ENCODE peak calls at places on chromosome 21, in seven cellular contexts. One of them, this sample, is unnamed.

GRCh38 chr21:18354947-18355346 is 48.6 kb downstream of the TMPRSS15 start:
- DNase-seq in left ventricle myocardium inferior: no peak
- DNase-seq in CD8-positive, alpha-beta T cell: no peak
- DNase-seq in thoracic aorta: no peak
- DNase-seq in sigmoid colon: no peak
- DNase-seq in naive thymus-derived CD4-positive, alpha-beta T cell: no peak
- DNase-seq in mucosa of descending colon: no peak
- DNase-seq in this sample: no peak

GRCh38 chr21:43917515-43918384 is 52.7 kb downstream of the AGPAT3 start:
- DNase-seq in naive thymus-derived CD4-positive, alpha-beta T cell: no peak
- DNase-seq in CD8-positive, alpha-beta T cell: peak; percentile 17
- DNase-seq in sigmoid colon: peak; percentile 41
- DNase-seq in left ventricle myocardium inferior: no peak
- DNase-seq in thoracic aorta: no peak
- DNase-seq in mucosa of descending colon: peak; percentile 49
- DNase-seq in this sample: no peak

GRCh38 chr21:28393279-28393678 is 599.4 kb downstream of the LTN1 start:
- DNase-seq in naive thymus-derived CD4-positive, alpha-beta T cell: no peak
- DNase-seq in thoracic aorta: no peak
- DNase-seq in left ventricle myocardium inferior: no peak
- DNase-seq in sigmoid colon: no peak
- DNase-seq in CD8-positive, alpha-beta T cell: no peak
- DNase-seq in mucosa of descending colon: peak; percentile 71
- DNase-seq in this sample: no peak

GRCh38 chr21:18138507-18138906 is 106.1 kb upstream of the CHODL start:
- DNase-seq in naive thymus-derived CD4-positive, alpha-beta T cell: no peak
- DNase-seq in CD8-positive, alpha-beta T cell: no peak
- DNase-seq in mucosa of descending colon: no peak
- DNase-seq in left ventricle myocardium inferior: no peak
- DNase-seq in thoracic aorta: no peak
- DNase-seq in sigmoid colon: no peak
- DNase-seq in this sample: no peak

GRCh38 chr21:43034098-43034497 is 41.5 kb downstream of the CBS start:
- DNase-seq in sigmoid colon: no peak
- DNase-seq in CD8-positive, alpha-beta T cell: no peak
- DNase-seq in left ventricle myocardium inferior: no peak
- DNase-seq in mucosa of descending colon: no peak
- DNase-seq in naive thymus-derived CD4-positive, alpha-beta T cell: no peak
- DNase-seq in thoracic aorta: no peak
- DNase-seq in this sample: no peak

GRCh38 chr21:27536319-27536718 is 569.4 kb upstream of the ADAMTS5 start:
- DNase-seq in left ventricle myocardium inferior: no peak
- DNase-seq in thoracic aorta: no peak
- DNase-seq in sigmoid colon: no peak
- DNase-seq in mucosa of descending colon: no peak
- DNase-seq in naive thymus-derived CD4-positive, alpha-beta T cell: no peak
- DNase-seq in CD8-positive, alpha-beta T cell: no peak
- DNase-seq in this sample: no peak

GRCh38 chr21:16587671-16588379 is 858.0 kb downstream of the USP25 start:
- DNase-seq in naive thymus-derived CD4-positive, alpha-beta T cell: no peak
- DNase-seq in CD8-positive, alpha-beta T cell: no peak
- DNase-seq in thoracic aorta: no peak
- DNase-seq in left ventricle myocardium inferior: no peak
- DNase-seq in sigmoid colon: peak; percentile 73
- DNase-seq in mucosa of descending colon: no peak
- DNase-seq in this sample: no peak

GRCh38 chr21:25999935-26000582 is 170.5 kb downstream of the APP start:
- DNase-seq in mucosa of descending colon: peak; percentile 65
- DNase-seq in thoracic aorta: no peak
- DNase-seq in naive thymus-derived CD4-positive, alpha-beta T cell: peak; percentile 35
- DNase-seq in CD8-positive, alpha-beta T cell: peak; percentile 31
- DNase-seq in left ventricle myocardium inferior: no peak
- DNase-seq in sigmoid colon: no peak
- DNase-seq in this sample: no peak

GRCh38 chr21:20728691-20729090 is 269.5 kb upstream of the NCAM2 start:
- DNase-seq in thoracic aorta: no peak
- DNase-seq in mucosa of descending colon: peak; percentile 45
- DNase-seq in sigmoid colon: no peak
- DNase-seq in CD8-positive, alpha-beta T cell: no peak
- DNase-seq in naive thymus-derived CD4-positive, alpha-beta T cell: no peak
- DNase-seq in left ventricle myocardium inferior: no peak
- DNase-seq in this sample: peak; percentile 15

GRCh38 chr21:38679531-38679930 is 126.2 kb upstream of the ETS2 start:
- DNase-seq in left ventricle myocardium inferior: no peak
- DNase-seq in sigmoid colon: no peak
- DNase-seq in naive thymus-derived CD4-positive, alpha-beta T cell: no peak
- DNase-seq in mucosa of descending colon: no peak
- DNase-seq in CD8-positive, alpha-beta T cell: no peak
- DNase-seq in thoracic aorta: no peak
- DNase-seq in this sample: no peak

GRCh38 chr21:44065428-44065827 is 41.8 kb upstream of the PWP2 start:
- DNase-seq in CD8-positive, alpha-beta T cell: peak; percentile 77
- DNase-seq in left ventricle myocardium inferior: no peak
- DNase-seq in sigmoid colon: no peak
- DNase-seq in naive thymus-derived CD4-positive, alpha-beta T cell: peak; percentile 92
- DNase-seq in mucosa of descending colon: no peak
- DNase-seq in thoracic aorta: no peak
- DNase-seq in this sample: no peak

GRCh38 chr21:31135536-31136184 is 97.4 kb upstream of the KRTAP19-8 start:
- DNase-seq in mucosa of descending colon: no peak
- DNase-seq in left ventricle myocardium inferior: no peak
- DNase-seq in CD8-positive, alpha-beta T cell: no peak
- DNase-seq in naive thymus-derived CD4-positive, alpha-beta T cell: no peak
- DNase-seq in sigmoid colon: no peak
- DNase-seq in thoracic aorta: no peak
- DNase-seq in this sample: no peak

GRCh38 chr21:14046401-14046800 is 164.4 kb downstream of the LIPI start:
- DNase-seq in naive thymus-derived CD4-positive, alpha-beta T cell: no peak
- DNase-seq in sigmoid colon: no peak
- DNase-seq in CD8-positive, alpha-beta T cell: no peak
- DNase-seq in thoracic aorta: no peak
- DNase-seq in left ventricle myocardium inferior: no peak
- DNase-seq in mucosa of descending colon: no peak
- DNase-seq in this sample: no peak

GRCh38 chr21:26489781-26490180 is 83.3 kb downstream of the CYYR1 start:
- DNase-seq in CD8-positive, alpha-beta T cell: no peak
- DNase-seq in sigmoid colon: no peak
- DNase-seq in mucosa of descending colon: no peak
- DNase-seq in naive thymus-derived CD4-positive, alpha-beta T cell: no peak
- DNase-seq in left ventricle myocardium inferior: no peak
- DNase-seq in thoracic aorta: no peak
- DNase-seq in this sample: no peak

GRCh38 chr21:18409579-18409978 is 6.0 kb upstream of the TMPRSS15 start:
- DNase-seq in naive thymus-derived CD4-positive, alpha-beta T cell: no peak
- DNase-seq in CD8-positive, alpha-beta T cell: no peak
- DNase-seq in thoracic aorta: no peak
- DNase-seq in sigmoid colon: no peak
- DNase-seq in left ventricle myocardium inferior: no peak
- DNase-seq in mucosa of descending colon: no peak
- DNase-seq in this sample: no peak

GRCh38 chr21:29378814-29379213 is 80.1 kb downstream of the BACH1 start:
- DNase-seq in mucosa of descending colon: no peak
- DNase-seq in naive thymus-derived CD4-positive, alpha-beta T cell: no peak
- DNase-seq in CD8-positive, alpha-beta T cell: no peak
- DNase-seq in thoracic aorta: no peak
- DNase-seq in sigmoid colon: no peak
- DNase-seq in left ventricle myocardium inferior: no peak
- DNase-seq in this sample: no peak

GRCh38 chr21:28230559-28230958 is 762.1 kb downstream of the LTN1 start:
- DNase-seq in CD8-positive, alpha-beta T cell: no peak
- DNase-seq in mucosa of descending colon: no peak
- DNase-seq in thoracic aorta: no peak
- DNase-seq in naive thymus-derived CD4-positive, alpha-beta T cell: no peak
- DNase-seq in left ventricle myocardium inferior: no peak
- DNase-seq in sigmoid colon: no peak
- DNase-seq in this sample: no peak

GRCh38 chr21:36048357-36048756 is 12.0 kb downstream of the SETD4 start:
- DNase-seq in sigmoid colon: no peak
- DNase-seq in thoracic aorta: no peak
- DNase-seq in CD8-positive, alpha-beta T cell: no peak
- DNase-seq in naive thymus-derived CD4-positive, alpha-beta T cell: no peak
- DNase-seq in mucosa of descending colon: no peak
- DNase-seq in left ventricle myocardium inferior: no peak
- DNase-seq in this sample: no peak

GRCh38 chr21:20259035-20259867 is 739.0 kb upstream of the NCAM2 start:
- DNase-seq in naive thymus-derived CD4-positive, alpha-beta T cell: no peak
- DNase-seq in thoracic aorta: no peak
- DNase-seq in left ventricle myocardium inferior: no peak
- DNase-seq in sigmoid colon: no peak
- DNase-seq in mucosa of descending colon: no peak
- DNase-seq in CD8-positive, alpha-beta T cell: no peak
- DNase-seq in this sample: no peak

DNA sequence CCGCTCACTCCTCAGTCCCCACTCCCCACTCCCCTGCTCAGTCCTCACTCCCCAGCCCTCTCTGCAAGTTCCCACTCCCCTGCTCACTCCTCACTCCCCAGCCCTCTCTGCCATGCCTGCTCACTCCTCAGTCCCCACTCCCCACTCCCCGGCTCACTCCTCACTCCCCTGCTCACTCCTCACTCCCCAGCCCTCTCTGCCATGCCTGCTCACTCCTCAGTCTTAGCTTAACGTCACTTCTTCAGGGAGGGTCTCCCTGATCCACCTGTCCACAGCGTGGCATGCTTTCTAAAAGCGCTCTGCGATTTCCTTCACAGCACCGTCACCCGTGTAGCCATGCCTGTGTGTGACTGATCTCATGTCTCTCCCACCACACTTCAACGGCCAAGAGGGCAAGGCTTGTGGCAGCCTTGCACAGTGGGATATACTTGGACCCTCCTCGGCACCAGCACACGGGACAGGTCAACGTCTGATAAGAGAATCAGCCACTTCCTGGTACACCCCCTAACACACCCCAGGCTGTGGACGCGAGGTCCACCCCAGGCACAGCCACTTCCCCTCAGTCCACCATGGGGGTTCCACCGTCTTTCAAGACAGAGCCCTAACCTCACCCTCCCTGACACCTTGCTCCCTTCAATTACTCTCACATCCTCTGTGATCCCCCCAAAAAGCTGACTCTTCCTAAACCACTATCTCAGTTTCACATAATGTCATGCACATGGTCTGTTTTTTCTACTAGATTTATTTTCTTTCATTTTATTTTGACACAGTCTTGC is 14.0 kb downstream of the PRDM15 start:
- DNase-seq in mucosa of descending colon: no peak
- DNase-seq in left ventricle myocardium inferior: no peak
- DNase-seq in CD8-positive, alpha-beta T cell: no peak
- DNase-seq in thoracic aorta: no peak
- DNase-seq in sigmoid colon: no peak
- DNase-seq in naive thymus-derived CD4-positive, alpha-beta T cell: no peak
- DNase-seq in this sample: no peak
- H3K4me1 ChIP-seq in mucosa of descending colon: no peaks in the 10 kb centered on the region
- H3K4me1 ChIP-seq in left ventricle myocardium inferior: no peaks in the 10 kb centered on the region
- H3K4me1 ChIP-seq in CD8-positive, alpha-beta T cell: no peaks in the 10 kb centered on the region
- H3K4me1 ChIP-seq in thoracic aorta: peaks cover 2% of the 10 kb centered on the region
- H3K4me1 ChIP-seq in sigmoid colon: peaks cover 7% of the 10 kb centered on the region
- H3K4me1 ChIP-seq in naive thymus-derived CD4-positive, alpha-beta T cell: no peaks in the 10 kb centered on the region
- H3K4me1 ChIP-seq in this sample: no peaks in the 10 kb centered on the region

GRCh38 chr21:45929477-45929876 is 52.1 kb upstream of the COL6A1 start:
- DNase-seq in sigmoid colon: no peak
- DNase-seq in mucosa of descending colon: no peak
- DNase-seq in left ventricle myocardium inferior: no peak
- DNase-seq in naive thymus-derived CD4-positive, alpha-beta T cell: no peak
- DNase-seq in thoracic aorta: no peak
- DNase-seq in CD8-positive, alpha-beta T cell: no peak
- DNase-seq in this sample: no peak
- H3K4me1 ChIP-seq in sigmoid colon: no peaks in the 10 kb centered on the region
- H3K4me1 ChIP-seq in mucosa of descending colon: no peaks in the 10 kb centered on the region
- H3K4me1 ChIP-seq in left ventricle myocardium inferior: no peaks in the 10 kb centered on the region
- H3K4me1 ChIP-seq in naive thymus-derived CD4-positive, alpha-beta T cell: no peaks in the 10 kb centered on the region
- H3K4me1 ChIP-seq in thoracic aorta: no peaks in the 10 kb centered on the region
- H3K4me1 ChIP-seq in CD8-positive, alpha-beta T cell: no peaks in the 10 kb centered on the region
- H3K4me1 ChIP-seq in this sample: no peaks in the 10 kb centered on the region

GRCh38 chr21:37459575-37459974 is 93.0 kb downstream of the DYRK1A start:
- DNase-seq in sigmoid colon: no peak
- DNase-seq in mucosa of descending colon: no peak
- DNase-seq in thoracic aorta: no peak
- DNase-seq in naive thymus-derived CD4-positive, alpha-beta T cell: no peak
- DNase-seq in left ventricle myocardium inferior: no peak
- DNase-seq in CD8-positive, alpha-beta T cell: no peak
- DNase-seq in this sample: peak; percentile 45

GRCh38 chr21:37463083-37463780 is 96.7 kb downstream of the DYRK1A start:
- DNase-seq in naive thymus-derived CD4-positive, alpha-beta T cell: peak; percentile 20
- DNase-seq in CD8-positive, alpha-beta T cell: no peak
- DNase-seq in left ventricle myocardium inferior: no peak
- DNase-seq in sigmoid colon: no peak
- DNase-seq in thoracic aorta: no peak
- DNase-seq in mucosa of descending colon: no peak
- DNase-seq in this sample: peak; percentile 51

GRCh38 chr21:37462087-37462861 is 95.7 kb downstream of the DYRK1A start:
- DNase-seq in thoracic aorta: no peak
- DNase-seq in left ventricle myocardium inferior: no peak
- DNase-seq in sigmoid colon: no peak
- DNase-seq in mucosa of descending colon: no peak
- DNase-seq in CD8-positive, alpha-beta T cell: no peak
- DNase-seq in naive thymus-derived CD4-positive, alpha-beta T cell: no peak
- DNase-seq in this sample: no peak

GRCh38 chr21:37460196-37460595 is 93.6 kb downstream of the DYRK1A start:
- DNase-seq in sigmoid colon: no peak
- DNase-seq in mucosa of descending colon: no peak
- DNase-seq in left ventricle myocardium inferior: no peak
- DNase-seq in naive thymus-derived CD4-positive, alpha-beta T cell: no peak
- DNase-seq in CD8-positive, alpha-beta T cell: no peak
- DNase-seq in thoracic aorta: no peak
- DNase-seq in this sample: no peak

GRCh38 chr21:37461494-37461893 is 94.9 kb downstream of the DYRK1A start:
- DNase-seq in naive thymus-derived CD4-positive, alpha-beta T cell: peak; percentile 67
- DNase-seq in thoracic aorta: no peak
- DNase-seq in sigmoid colon: no peak
- DNase-seq in left ventricle myocardium inferior: no peak
- DNase-seq in CD8-positive, alpha-beta T cell: no peak
- DNase-seq in mucosa of descending colon: no peak
- DNase-seq in this sample: no peak
- H3K4me1 ChIP-seq in naive thymus-derived CD4-positive, alpha-beta T cell: peaks cover 43% of the 10 kb centered on the region
- H3K4me1 ChIP-seq in thoracic aorta: peaks cover 42% of the 10 kb centered on the region
- H3K4me1 ChIP-seq in sigmoid colon: peaks cover 68% of the 10 kb centered on the region
- H3K4me1 ChIP-seq in left ventricle myocardium inferior: peaks cover 93% of the 10 kb centered on the region
- H3K4me1 ChIP-seq in CD8-positive, alpha-beta T cell: peaks cover 74% of the 10 kb centered on the region
- H3K4me1 ChIP-seq in mucosa of descending colon: peaks cover 22% of the 10 kb centered on the region
- H3K4me1 ChIP-seq in this sample: peaks cover 17% of the 10 kb centered on the region

GRCh38 chr21:34880401-34880800 is 168.7 kb downstream of the RUNX1 start:
- DNase-seq in CD8-positive, alpha-beta T cell: no peak
- DNase-seq in naive thymus-derived CD4-positive, alpha-beta T cell: no peak
- DNase-seq in mucosa of descending colon: no peak
- DNase-seq in left ventricle myocardium inferior: no peak
- DNase-seq in thoracic aorta: no peak
- DNase-seq in sigmoid colon: no peak
- DNase-seq in this sample: no peak

GRCh38 chr21:34881421-34881820 is 167.7 kb downstream of the RUNX1 start:
- DNase-seq in left ventricle myocardium inferior: no peak
- DNase-seq in mucosa of descending colon: no peak
- DNase-seq in CD8-positive, alpha-beta T cell: no peak
- DNase-seq in naive thymus-derived CD4-positive, alpha-beta T cell: no peak
- DNase-seq in sigmoid colon: no peak
- DNase-seq in thoracic aorta: no peak
- DNase-seq in this sample: no peak

GRCh38 chr21:34883501-34884271 is 165.4 kb downstream of the RUNX1 start:
- DNase-seq in left ventricle myocardium inferior: no peak
- DNase-seq in CD8-positive, alpha-beta T cell: no peak
- DNase-seq in thoracic aorta: no peak
- DNase-seq in mucosa of descending colon: no peak
- DNase-seq in sigmoid colon: no peak
- DNase-seq in naive thymus-derived CD4-positive, alpha-beta T cell: no peak
- DNase-seq in this sample: no peak

GRCh38 chr21:34882719-34883131 is 166.4 kb downstream of the RUNX1 start:
- DNase-seq in left ventricle myocardium inferior: no peak
- DNase-seq in mucosa of descending colon: no peak
- DNase-seq in thoracic aorta: no peak
- DNase-seq in sigmoid colon: no peak
- DNase-seq in CD8-positive, alpha-beta T cell: no peak
- DNase-seq in naive thymus-derived CD4-positive, alpha-beta T cell: no peak
- DNase-seq in this sample: no peak

GRCh38 chr21:34881894-34882371 is 167.2 kb downstream of the RUNX1 start:
- DNase-seq in left ventricle myocardium inferior: no peak
- DNase-seq in thoracic aorta: no peak
- DNase-seq in mucosa of descending colon: no peak
- DNase-seq in naive thymus-derived CD4-positive, alpha-beta T cell: no peak
- DNase-seq in CD8-positive, alpha-beta T cell: no peak
- DNase-seq in sigmoid colon: no peak
- DNase-seq in this sample: no peak
- H3K4me1 ChIP-seq in left ventricle myocardium inferior: peaks cover 14% of the 10 kb centered on the region
- H3K4me1 ChIP-seq in thoracic aorta: peaks cover 10% of the 10 kb centered on the region
- H3K4me1 ChIP-seq in mucosa of descending colon: peaks cover 14% of the 10 kb centered on the region
- H3K4me1 ChIP-seq in naive thymus-derived CD4-positive, alpha-beta T cell: peaks cover 10% of the 10 kb centered on the region
- H3K4me1 ChIP-seq in CD8-positive, alpha-beta T cell: peaks cover 10% of the 10 kb centered on the region
- H3K4me1 ChIP-seq in sigmoid colon: peaks cover 14% of the 10 kb centered on the region
- H3K4me1 ChIP-seq in this sample: peaks cover 12% of the 10 kb centered on the region

This sample was measured in SJCRH30.